ENCODE peak calls at places on chromosomes 4 and X, in ten cellular contexts. A is left colon; I is esophagus squamous epithelium; L is D341Med; W is Caki2; H is epithelial cell of prostate; B is WERI-Rb-1; Y is non-pigmented ciliary epithelial cell; E is stimulated activated CD4-positive, alpha-beta T cell treated with anti-CD3 and anti-CD28 coated beads, Interleukin-1b, Interleukin-23, amount 100 ng/mL, for 4 hours; N is NCI-H460. G is an unnamed sample.

GRCh38 chr4:163556169-163556568 is 61.7 kb downstream of the TMA16 start:
- DNase-seq in A (no peak), I (no peak), L (peak; percentile 27), W (no peak), H (no peak), B (no peak), Y (no peak), E (no peak), N (peak; percentile 25), G (no peak)

GRCh38 chr4:23887989-23888388 is 1.9 kb downstream of the PPARGC1A start:
- DNase-seq in A (peak; percentile 39), I (no peak), L (no peak), W (peak; percentile 33), H (no peak), B (no peak), Y (no peak), E (no peak), N (no peak), G (no peak)

GRCh38 chr4:147760695-147761094 is 28.8 kb downstream of the ARHGAP10 start:
- DNase-seq in A (peak; percentile 16), I (no peak), L (no peak), W (no peak), H (no peak), B (no peak), Y (no peak), E (no peak), N (no peak), G (no peak)

GRCh38 chrX:49071877-49072711 is 1.7 kb downstream of the PRAF2 start:
- DNase-seq in A (peak; percentile 55), I (no peak), L (no peak), W (no peak), H (no peak), B (no peak), Y (peak; percentile 32), E (no peak), N (no peak), G (peak; percentile 44)

GRCh38 chrX:56764975-56765791 is 36.1 kb downstream of the NBDY start:
- DNase-seq in A (no peak), I (no peak), L (peak; percentile 1), W (no peak), H (no peak), B (no peak), Y (no peak), E (no peak), N (no peak), G (no peak)

GRCh38 chr4:105560488-105560887 is 8.1 kb downstream of the ARHGEF38 start:
- DNase-seq in A (no peak), I (no peak), L (no peak), W (peak; percentile 32), H (no peak), B (no peak), Y (no peak), E (no peak), N (no peak), G (no peak)

GRCh38 chrX:29545878-29546277 is 669.5 kb upstream of the MAGEB2 start:
- DNase-seq in A (no peak), I (no peak), L (no peak), W (no peak), H (no peak), B (no peak), Y (no peak), E (no peak), N (no peak), G (no peak)

GRCh38 chr4:71648448-71648847 is 135.4 kb downstream of the GC start:
- DNase-seq in A (no peak), I (no peak), L (no peak), W (no peak), H (peak; percentile 20), B (no peak), Y (no peak), E (no peak), N (no peak), G (no peak)

GRCh38 chr4:137664055-137664405 is 131.7 kb upstream of the PCDH18 start:
- DNase-seq in A (no peak), I (no peak), L (no peak), W (no peak), H (no peak), B (no peak), Y (no peak), E (no peak), N (no peak), G (no peak)

GRCh38 chr4:136457004-136457403 is 1075.3 kb downstream of the PCDH18 start:
- DNase-seq in A (no peak), I (no peak), L (no peak), W (no peak), H (no peak), B (peak; percentile 67), Y (no peak), E (no peak), N (no peak), G (no peak)

GRCh38 chrX:104513162-104513561 is 52.8 kb upstream of the IL1RAPL2 start:
- DNase-seq in A (no peak), I (no peak), L (no peak), W (no peak), H (no peak), B (no peak), Y (no peak), E (no peak), N (no peak), G (no peak)

GRCh38 chrX:10016516-10017132 is 49.5 kb downstream of the CLDN34 start:
- DNase-seq in A (no peak), I (no peak), L (no peak), W (no peak), H (no peak), B (no peak), Y (no peak), E (no peak), N (no peak), G (no peak)

GRCh38 chr4:184536070-184536880 is 61.9 kb upstream of the IRF2 start:
- DNase-seq in A (peak; percentile 45), I (no peak), L (no peak), W (no peak), H (no peak), B (no peak), Y (no peak), E (no peak), N (no peak), G (no peak)

GRCh38 chr4:133624744-133625143 is 475.6 kb downstream of the PCDH10 start:
- DNase-seq in A (no peak), I (no peak), L (peak; percentile 17), W (peak; percentile 1), H (no peak), B (peak; percentile 62), Y (no peak), E (no peak), N (no peak), G (no peak)

GRCh38 chrX:7088968-7089615 is 58.4 kb upstream of the STS start:
- DNase-seq in A (no peak), I (no peak), L (peak; percentile 60), W (no peak), H (no peak), B (peak; percentile 69), Y (no peak), E (peak; percentile 53), N (no peak), G (no peak)

GRCh38 chrX:115895678-115896329 is 274.7 kb upstream of the AGTR2 start:
- DNase-seq in A (no peak), I (no peak), L (no peak), W (no peak), H (no peak), B (no peak), Y (no peak), E (no peak), N (no peak), G (no peak)

GRCh38 chrX:123975180-123975579 is 13.7 kb downstream of the STAG2 start:
- DNase-seq in A (no peak), I (no peak), L (no peak), W (no peak), H (no peak), B (no peak), Y (no peak), E (no peak), N (no peak), G (no peak)

GRCh38 chrX:10208953-10209352 is 52.2 kb downstream of the CLCN4 start:
- DNase-seq in A (no peak), I (no peak), L (no peak), W (no peak), H (no peak), B (no peak), Y (no peak), E (no peak), N (no peak), G (no peak)

GRCh38 chrX:124239324-124239723 is 93.1 kb upstream of the TEX13D start:
- DNase-seq in A (no peak), I (no peak), L (no peak), W (no peak), H (no peak), B (no peak), Y (no peak), E (no peak), N (no peak), G (no peak)

GRCh38 chr4:102169345-102169744 is 175.9 kb downstream of the SLC39A8 start:
- DNase-seq in A (no peak), I (no peak), L (peak; percentile 88), W (no peak), H (no peak), B (peak; percentile 44), Y (no peak), E (no peak), N (no peak), G (peak; percentile 7)

GRCh38 chr4:4651811-4652609 is 110.2 kb upstream of the STX18 start:
- DNase-seq in A (no peak), I (no peak), L (peak; percentile 85), W (no peak), H (no peak), B (peak; percentile 91), Y (no peak), E (no peak), N (no peak), G (no peak)

GRCh38 chrX:38458071-38458470 is 103.3 kb upstream of the TSPAN7 start:
- DNase-seq in A (no peak), I (no peak), L (no peak), W (no peak), H (no peak), B (no peak), Y (no peak), E (no peak), N (peak; percentile 17), G (no peak)

GRCh38 chr4:26856906-26857277 is 3.7 kb upstream of the STIM2 start:
- DNase-seq in A (no peak), I (no peak), L (no peak), W (no peak), H (no peak), B (no peak), Y (no peak), E (no peak), N (no peak), G (no peak)

GRCh38 chrX:17226736-17227135 is 148.3 kb upstream of the NHS start:
- DNase-seq in A (no peak), I (no peak), L (no peak), W (no peak), H (no peak), B (no peak), Y (no peak), E (no peak), N (no peak), G (no peak)

GRCh38 chr4:25401066-25401465 is 24.0 kb downstream of the ANAPC4 start:
- DNase-seq in A (no peak), I (no peak), L (no peak), W (no peak), H (no peak), B (no peak), Y (no peak), E (no peak), N (no peak), G (no peak)

GRCh38 chr4:27514711-27515110 is 654.1 kb downstream of the STIM2 start:
- DNase-seq in A (no peak), I (no peak), L (no peak), W (no peak), H (no peak), B (no peak), Y (no peak), E (no peak), N (no peak), G (no peak)

G was measured in occipital lobe.